ENCODE peak calls at places on chromosomes 1 and 21, in seven cellular contexts. One of them, this sample, is unnamed.
A peak's percentile ranks its signal among the peaks of the same experiment; 100 is the strongest.

GRCh38 chr1:202162049-202162417 is 1.6 kb upstream of the PTPN7 start:
- DNase-seq in heart right ventricle: no peak
- DNase-seq in GM06990: peak; percentile 70
- DNase-seq in brain microvascular endothelial cell: no peak
- DNase-seq in progenitor cell of endocrine pancreas: no peak
- DNase-seq in fibroblast of lung: no peak
- DNase-seq in cardiac fibroblast: no peak
- DNase-seq in this sample: peak; percentile 56

GRCh38 chr1:22341791-22342605 is 109.7 kb upstream of the ZBTB40 start:
- DNase-seq in heart right ventricle: no peak
- DNase-seq in fibroblast of lung: peak; percentile 88
- DNase-seq in progenitor cell of endocrine pancreas: no peak
- DNase-seq in brain microvascular endothelial cell: no peak
- DNase-seq in GM06990: no peak
- DNase-seq in cardiac fibroblast: no peak
- DNase-seq in this sample: no peak

GRCh38 chr1:171990371-171990770 is 149.1 kb downstream of the DNM3 start:
- DNase-seq in fibroblast of lung: no peak
- DNase-seq in progenitor cell of endocrine pancreas: no peak
- DNase-seq in brain microvascular endothelial cell: no peak
- DNase-seq in heart right ventricle: no peak
- DNase-seq in GM06990: no peak
- DNase-seq in cardiac fibroblast: no peak
- DNase-seq in this sample: no peak

GRCh38 chr1:238606896-238607295 is 716.2 kb upstream of the ZP4 start:
- DNase-seq in brain microvascular endothelial cell: peak; percentile 25
- DNase-seq in heart right ventricle: no peak
- DNase-seq in progenitor cell of endocrine pancreas: no peak
- DNase-seq in cardiac fibroblast: peak; percentile 83
- DNase-seq in GM06990: no peak
- DNase-seq in fibroblast of lung: no peak
- DNase-seq in this sample: no peak

GRCh38 chr1:113128116-113128515 is 55.1 kb downstream of the LRIG2 start:
- DNase-seq in brain microvascular endothelial cell: no peak
- DNase-seq in progenitor cell of endocrine pancreas: no peak
- DNase-seq in cardiac fibroblast: no peak
- DNase-seq in heart right ventricle: no peak
- DNase-seq in fibroblast of lung: no peak
- DNase-seq in GM06990: no peak
- DNase-seq in this sample: no peak

GRCh38 chr1:30412241-30413110 is 310.9 kb downstream of the MATN1 start:
- DNase-seq in heart right ventricle: no peak
- DNase-seq in GM06990: no peak
- DNase-seq in progenitor cell of endocrine pancreas: peak; percentile 6
- DNase-seq in cardiac fibroblast: no peak
- DNase-seq in fibroblast of lung: no peak
- DNase-seq in brain microvascular endothelial cell: peak; percentile 14
- DNase-seq in this sample: no peak

GRCh38 chr1:85061711-85062424 is 13.6 kb upstream of the MCOLN3 start:
- DNase-seq in fibroblast of lung: peak; percentile 99
- DNase-seq in heart right ventricle: peak; percentile 96
- DNase-seq in brain microvascular endothelial cell: peak; percentile 99
- DNase-seq in progenitor cell of endocrine pancreas: peak; percentile 84
- DNase-seq in cardiac fibroblast: peak; percentile 100
- DNase-seq in GM06990: peak; percentile 79
- DNase-seq in this sample: peak; percentile 93

GRCh38 chr21:25842925-25843324 is 108.2 kb downstream of the GABPA start:
- DNase-seq in GM06990: no peak
- DNase-seq in heart right ventricle: no peak
- DNase-seq in fibroblast of lung: no peak
- DNase-seq in brain microvascular endothelial cell: no peak
- DNase-seq in cardiac fibroblast: no peak
- DNase-seq in progenitor cell of endocrine pancreas: no peak
- DNase-seq in this sample: no peak

GRCh38 chr21:45102391-45102932 is 28.1 kb downstream of the ADARB1 start:
- DNase-seq in cardiac fibroblast: peak; percentile 67
- DNase-seq in heart right ventricle: no peak
- DNase-seq in fibroblast of lung: peak; percentile 27
- DNase-seq in GM06990: no peak
- DNase-seq in brain microvascular endothelial cell: peak; percentile 22
- DNase-seq in progenitor cell of endocrine pancreas: no peak
- DNase-seq in this sample: no peak

GRCh38 chr1:15802234-15802965 is 5.0 kb downstream of the UQCRHL start:
- DNase-seq in brain microvascular endothelial cell: no peak
- DNase-seq in fibroblast of lung: peak; percentile 24
- DNase-seq in GM06990: no peak
- DNase-seq in progenitor cell of endocrine pancreas: no peak
- DNase-seq in heart right ventricle: no peak
- DNase-seq in cardiac fibroblast: no peak
- DNase-seq in this sample: no peak

GRCh38 chr1:28737245-28738137 is 751 bp downstream of the YTHDF2 start:
- DNase-seq in heart right ventricle: peak; percentile 29
- DNase-seq in cardiac fibroblast: peak; percentile 58
- DNase-seq in progenitor cell of endocrine pancreas: peak; percentile 46
- DNase-seq in GM06990: peak; percentile 69
- DNase-seq in fibroblast of lung: peak; percentile 55
- DNase-seq in brain microvascular endothelial cell: peak; percentile 40
- DNase-seq in this sample: peak; percentile 70

GRCh38 chr1:211843018-211843417 is 12.5 kb upstream of the LPGAT1 start:
- DNase-seq in cardiac fibroblast: no peak
- DNase-seq in heart right ventricle: no peak
- DNase-seq in GM06990: no peak
- DNase-seq in fibroblast of lung: no peak
- DNase-seq in progenitor cell of endocrine pancreas: no peak
- DNase-seq in brain microvascular endothelial cell: no peak
- DNase-seq in this sample: no peak

GRCh38 chr1:236020359-236021000 is 44.4 kb downstream of the NID1 start:
- DNase-seq in heart right ventricle: no peak
- DNase-seq in fibroblast of lung: no peak
- DNase-seq in brain microvascular endothelial cell: no peak
- DNase-seq in progenitor cell of endocrine pancreas: no peak
- DNase-seq in cardiac fibroblast: peak; percentile 85
- DNase-seq in GM06990: no peak
- DNase-seq in this sample: no peak

GRCh38 chr21:44353200-44353970 is at the start of gene TRPM2:
- DNase-seq in cardiac fibroblast: peak; percentile 54
- DNase-seq in brain microvascular endothelial cell: no peak
- DNase-seq in progenitor cell of endocrine pancreas: no peak
- DNase-seq in heart right ventricle: peak; percentile 64
- DNase-seq in fibroblast of lung: peak; percentile 9
- DNase-seq in GM06990: peak; percentile 60
- DNase-seq in this sample: peak; percentile 75

GRCh38 chr1:234579967-234580366 is 30.0 kb downstream of the IRF2BP2 start:
- DNase-seq in progenitor cell of endocrine pancreas: no peak
- DNase-seq in brain microvascular endothelial cell: no peak
- DNase-seq in GM06990: no peak
- DNase-seq in heart right ventricle: no peak
- DNase-seq in cardiac fibroblast: peak; percentile 33
- DNase-seq in fibroblast of lung: no peak
- DNase-seq in this sample: peak; percentile 23
- TF ChIP-seq CTCF in progenitor cell of endocrine pancreas: peak; percentile 33
- TF ChIP-seq CTCF in brain microvascular endothelial cell: peak; percentile 38
- TF ChIP-seq CTCF in GM06990: peak; percentile 28
- TF ChIP-seq CTCF in heart right ventricle: peak; percentile 18
- TF ChIP-seq CTCF in cardiac fibroblast: peak; percentile 42
- TF ChIP-seq CTCF in fibroblast of lung: no peak
- TF ChIP-seq CTCF in this sample: no peak

GRCh38 chr1:119551218-119551617 is 44.2 kb downstream of the HSD3B1 start:
- DNase-seq in GM06990: no peak
- DNase-seq in heart right ventricle: no peak
- DNase-seq in fibroblast of lung: no peak
- DNase-seq in brain microvascular endothelial cell: no peak
- DNase-seq in progenitor cell of endocrine pancreas: no peak
- DNase-seq in cardiac fibroblast: no peak
- DNase-seq in this sample: no peak

GRCh38 chr1:119546641-119547040 is 39.6 kb downstream of the HSD3B1 start:
- DNase-seq in heart right ventricle: no peak
- DNase-seq in progenitor cell of endocrine pancreas: no peak
- DNase-seq in brain microvascular endothelial cell: no peak
- DNase-seq in cardiac fibroblast: no peak
- DNase-seq in fibroblast of lung: no peak
- DNase-seq in GM06990: no peak
- DNase-seq in this sample: no peak

GRCh38 chr1:119547306-119547705 is 40.3 kb downstream of the HSD3B1 start:
- DNase-seq in progenitor cell of endocrine pancreas: no peak
- DNase-seq in brain microvascular endothelial cell: no peak
- DNase-seq in GM06990: no peak
- DNase-seq in cardiac fibroblast: no peak
- DNase-seq in fibroblast of lung: no peak
- DNase-seq in heart right ventricle: no peak
- DNase-seq in this sample: no peak

GRCh38 chr1:119547805-119548204 is 40.8 kb downstream of the HSD3B1 start:
- DNase-seq in cardiac fibroblast: no peak
- DNase-seq in progenitor cell of endocrine pancreas: no peak
- DNase-seq in heart right ventricle: no peak
- DNase-seq in brain microvascular endothelial cell: no peak
- DNase-seq in GM06990: no peak
- DNase-seq in fibroblast of lung: no peak
- DNase-seq in this sample: no peak

GRCh38 chr1:119549719-119550141 is 42.7 kb downstream of the HSD3B1 start:
- DNase-seq in cardiac fibroblast: peak; percentile 81
- DNase-seq in fibroblast of lung: peak; percentile 71
- DNase-seq in heart right ventricle: peak; percentile 55
- DNase-seq in brain microvascular endothelial cell: peak; percentile 76
- DNase-seq in GM06990: no peak
- DNase-seq in progenitor cell of endocrine pancreas: peak; percentile 41
- DNase-seq in this sample: peak; percentile 30
- TF ChIP-seq CTCF in cardiac fibroblast: peak; percentile 70
- TF ChIP-seq CTCF in fibroblast of lung: peak; percentile 69
- TF ChIP-seq CTCF in heart right ventricle: peak; percentile 50
- TF ChIP-seq CTCF in brain microvascular endothelial cell: peak; percentile 81
- TF ChIP-seq CTCF in GM06990: peak; percentile 78
- TF ChIP-seq CTCF in progenitor cell of endocrine pancreas: peak; percentile 70
- TF ChIP-seq CTCF in this sample: peak; percentile 36

GRCh38 chr1:163820748-163821147 is 499.0 kb downstream of the NUF2 start:
- DNase-seq in progenitor cell of endocrine pancreas: no peak
- DNase-seq in brain microvascular endothelial cell: no peak
- DNase-seq in cardiac fibroblast: peak; percentile 51
- DNase-seq in GM06990: no peak
- DNase-seq in fibroblast of lung: peak; percentile 37
- DNase-seq in heart right ventricle: no peak
- DNase-seq in this sample: no peak
- TF ChIP-seq CTCF in progenitor cell of endocrine pancreas: no peak
- TF ChIP-seq CTCF in brain microvascular endothelial cell: no peak
- TF ChIP-seq CTCF in cardiac fibroblast: peak; percentile 28
- TF ChIP-seq CTCF in GM06990: no peak
- TF ChIP-seq CTCF in fibroblast of lung: no peak
- TF ChIP-seq CTCF in heart right ventricle: no peak
- TF ChIP-seq CTCF in this sample: no peak

GRCh38 chr1:160748182-160748876 is 9.3 kb downstream of the SLAMF7 start:
- DNase-seq in GM06990: no peak
- DNase-seq in brain microvascular endothelial cell: peak; percentile 27
- DNase-seq in fibroblast of lung: no peak
- DNase-seq in heart right ventricle: no peak
- DNase-seq in cardiac fibroblast: peak; percentile 27
- DNase-seq in progenitor cell of endocrine pancreas: no peak
- DNase-seq in this sample: no peak
- TF ChIP-seq CTCF in GM06990: peak; percentile 35
- TF ChIP-seq CTCF in brain microvascular endothelial cell: peak; percentile 17
- TF ChIP-seq CTCF in fibroblast of lung: no peak
- TF ChIP-seq CTCF in heart right ventricle: no peak
- TF ChIP-seq CTCF in cardiac fibroblast: no peak
- TF ChIP-seq CTCF in progenitor cell of endocrine pancreas: no peak
- TF ChIP-seq CTCF in this sample: peak; percentile 4

GRCh38 chr1:14549897-14550635 is 48.4 kb upstream of the KAZN start:
- DNase-seq in cardiac fibroblast: no peak
- DNase-seq in GM06990: no peak
- DNase-seq in fibroblast of lung: no peak
- DNase-seq in brain microvascular endothelial cell: no peak
- DNase-seq in heart right ventricle: no peak
- DNase-seq in progenitor cell of endocrine pancreas: no peak
- DNase-seq in this sample: no peak

GRCh38 chr1:14552246-14552970 is 46.1 kb upstream of the KAZN start:
- DNase-seq in heart right ventricle: no peak
- DNase-seq in brain microvascular endothelial cell: no peak
- DNase-seq in fibroblast of lung: no peak
- DNase-seq in cardiac fibroblast: no peak
- DNase-seq in GM06990: no peak
- DNase-seq in progenitor cell of endocrine pancreas: no peak
- DNase-seq in this sample: no peak

DNA sequence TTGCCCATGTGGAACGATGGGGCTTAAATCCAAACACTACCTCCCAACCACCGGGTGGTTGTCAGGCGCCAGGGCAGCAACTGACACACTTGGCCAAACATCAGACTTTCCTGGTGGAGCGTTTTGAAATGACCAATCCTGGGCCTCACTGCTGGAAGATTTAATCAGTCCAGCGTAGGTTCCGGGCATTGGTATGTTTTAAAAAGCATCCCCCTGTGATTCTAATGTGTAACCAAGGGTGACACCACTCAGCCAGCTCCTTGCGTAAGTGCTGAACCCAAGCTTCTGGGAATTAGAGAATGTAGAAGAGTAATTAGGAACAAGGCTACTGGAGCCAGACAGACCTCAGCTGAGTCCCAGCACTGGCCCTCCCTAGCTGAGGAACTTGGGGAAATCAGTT is 44.8 kb upstream of the KAZN start:
- DNase-seq in progenitor cell of endocrine pancreas: no peak
- DNase-seq in GM06990: no peak
- DNase-seq in brain microvascular endothelial cell: no peak
- DNase-seq in heart right ventricle: no peak
- DNase-seq in fibroblast of lung: peak; percentile 9
- DNase-seq in cardiac fibroblast: no peak
- DNase-seq in this sample: no peak
- TF ChIP-seq CTCF in progenitor cell of endocrine pancreas: no peak
- TF ChIP-seq CTCF in GM06990: no peak
- TF ChIP-seq CTCF in brain microvascular endothelial cell: no peak
- TF ChIP-seq CTCF in heart right ventricle: no peak
- TF ChIP-seq CTCF in fibroblast of lung: no peak
- TF ChIP-seq CTCF in cardiac fibroblast: no peak
- TF ChIP-seq CTCF in this sample: no peak

DNA sequence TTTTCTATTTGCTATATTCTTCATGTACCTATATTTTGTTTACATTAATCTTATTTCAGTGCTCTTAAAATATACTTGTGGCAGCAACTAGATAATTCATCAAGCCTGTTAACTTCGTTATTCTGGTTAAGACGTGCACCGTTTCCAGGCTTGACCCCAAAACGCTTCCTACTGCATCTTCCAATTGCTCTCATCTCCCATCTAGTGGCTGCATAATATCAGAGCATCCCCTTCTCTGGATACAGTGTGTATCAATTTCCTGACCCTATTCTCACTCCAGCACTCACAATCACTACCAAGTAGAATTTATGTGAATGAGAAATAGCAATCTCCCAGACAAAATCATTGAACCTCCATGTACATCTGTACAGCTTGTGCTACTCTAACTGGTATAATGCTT is 1280.3 kb upstream of the B3GALT2 start:
- DNase-seq in GM06990: no peak
- DNase-seq in heart right ventricle: no peak
- DNase-seq in fibroblast of lung: peak; percentile 6
- DNase-seq in cardiac fibroblast: no peak
- DNase-seq in brain microvascular endothelial cell: peak; percentile 4
- DNase-seq in progenitor cell of endocrine pancreas: no peak
- DNase-seq in this sample: no peak
- TF ChIP-seq CTCF in GM06990: no peak
- TF ChIP-seq CTCF in heart right ventricle: peak; percentile 29
- TF ChIP-seq CTCF in fibroblast of lung: no peak
- TF ChIP-seq CTCF in cardiac fibroblast: no peak
- TF ChIP-seq CTCF in brain microvascular endothelial cell: peak; percentile 61
- TF ChIP-seq CTCF in progenitor cell of endocrine pancreas: peak; percentile 30
- TF ChIP-seq CTCF in this sample: no peak

This sample was measured in GM20000.